ENCODE peak calls at places on chromosomes 1 and 21, in six cellular contexts. C, V, Y, Q, S and M are unnamed samples.

GRCh38 chr1:168498159-168498609 is 45.6 kb downstream of the XCL2 start:
- DNase-seq in C (peak), V (no peak), Y (no peak), Q (peak), S (no peak), M (no peak)

GRCh38 chr1:64470670-64471217 is 815 bp downstream of the CACHD1 start:
- DNase-seq in C (peak), V (no peak), Y (no peak), Q (peak), S (peak), M (no peak)

GRCh38 chr1:6554907-6555778 is at the start of gene TAS1R1:
- DNase-seq in C (no peak), V (no peak), Y (no peak), Q (no peak), S (no peak), M (no peak)

GRCh38 chr1:226640288-226640687 is 91.7 kb downstream of the STUM start:
- DNase-seq in C (no peak), V (no peak), Y (no peak), Q (no peak), S (no peak), M (no peak)

GRCh38 chr1:8506447-8506846 is 188.5 kb downstream of the SLC45A1 start:
- DNase-seq in C (no peak), V (no peak), Y (no peak), Q (no peak), S (no peak), M (no peak)

GRCh38 chr21:39845581-39846130 is 21.6 kb upstream of the PCP4 start:
- DNase-seq in C (no peak), V (no peak), Y (no peak), Q (peak), S (peak), M (no peak)

GRCh38 chr1:41898191-41898713 is 20.5 kb downstream of the HIVEP3 start:
- DNase-seq in C (no peak), V (no peak), Y (no peak), Q (no peak), S (no peak), M (peak)

GRCh38 chr1:185263780-185264179 is 53.3 kb downstream of the IVNS1ABP start:
- DNase-seq in C (no peak), V (no peak), Y (no peak), Q (no peak), S (no peak), M (no peak)

GRCh38 chr1:58782308-58783089 is 1.3 kb downstream of the JUN start:
- DNase-seq in C (peak), V (no peak), Y (peak), Q (peak), S (peak), M (peak)

GRCh38 chr1:203361843-203362524 is 11.1 kb upstream of the FMOD start:
- DNase-seq in C (no peak), V (no peak), Y (peak), Q (peak), S (no peak), M (peak)

GRCh38 chr1:90394247-90394646 is 322.9 kb downstream of the BARHL2 start:
- DNase-seq in C (no peak), V (no peak), Y (no peak), Q (peak), S (no peak), M (no peak)

DNA sequence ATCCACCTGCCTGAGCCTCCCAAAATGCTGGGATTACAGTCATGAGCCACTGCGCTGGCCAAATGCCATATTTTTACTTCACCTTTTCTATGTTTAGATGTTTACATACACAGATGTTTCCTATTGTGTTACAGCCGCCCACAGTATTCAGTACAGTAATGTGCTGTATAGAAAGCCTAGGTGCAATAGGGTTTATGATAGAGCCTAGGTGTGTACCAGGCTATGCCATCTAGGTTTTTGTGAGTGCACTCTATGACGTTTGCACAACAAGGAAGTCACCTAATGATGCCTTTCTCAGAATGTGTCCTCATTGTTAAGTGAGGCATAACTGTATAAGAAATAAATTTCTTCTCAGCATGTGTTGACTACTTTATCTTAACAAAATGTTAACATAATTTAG is 153.5 kb downstream of the CHRM3 start:
- DNase-seq in C (no peak), V (no peak), Y (no peak), Q (no peak), S (no peak), M (no peak)
- TF ChIP-seq EZH2phosphoT487 in C (no peak), V (no peak), Y (no peak), Q (no peak), S (no peak), M (no peak)

DNA sequence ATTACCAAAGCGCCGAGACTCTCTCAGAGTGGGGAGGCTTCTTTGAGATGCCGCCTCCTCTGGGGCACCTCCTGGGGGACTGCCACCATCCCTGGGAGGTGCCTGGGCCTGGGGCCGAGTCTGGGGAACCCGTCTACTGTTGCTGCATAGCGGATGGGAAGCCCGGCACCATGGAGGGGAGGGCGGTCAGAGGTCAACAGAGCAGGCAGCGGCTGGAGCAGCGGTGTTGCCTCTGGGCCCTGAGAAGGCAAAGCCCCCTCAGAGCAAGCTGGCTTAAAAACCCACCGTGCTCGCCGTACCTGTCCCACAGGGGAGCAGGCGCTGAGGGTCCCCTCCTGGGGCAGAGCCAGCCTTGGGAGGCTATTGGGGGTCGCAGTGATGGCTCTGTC is 62.0 kb downstream of the ARHGEF16 start:
- DNase-seq in C (no peak), V (no peak), Y (no peak), Q (no peak), S (no peak), M (no peak)
- H3K4me2 ChIP-seq in C (no peak), V (no peak), Y (no peak), Q (no peak), S (no peak), M (no peak)

DNA sequence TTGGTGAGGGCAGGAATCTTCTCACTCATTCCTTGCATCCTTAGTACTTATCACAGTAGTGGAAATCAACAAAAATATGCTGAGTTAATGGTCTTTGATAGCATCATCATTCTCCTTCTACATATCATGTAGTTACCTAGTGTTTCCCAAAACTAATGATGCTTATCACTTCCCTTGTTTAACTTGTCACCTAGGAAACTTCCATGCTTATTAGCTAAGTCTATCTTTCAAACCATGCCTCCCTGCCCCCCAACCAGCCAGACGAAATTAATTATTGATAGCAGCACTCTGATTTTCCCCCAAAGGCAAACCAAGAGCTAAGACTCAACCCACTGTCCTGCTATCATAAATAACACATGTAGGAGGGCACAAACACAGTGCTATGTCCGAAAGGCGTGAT is 25.7 kb upstream of the LPAR3 start:
- DNase-seq in C (no peak), V (no peak), Y (no peak), Q (no peak), S (no peak), M (no peak)
- TF ChIP-seq EZH2phosphoT487 in C (no peak), V (no peak), Y (no peak), Q (no peak), S (no peak), M (no peak)

GRCh38 chr1:234865171-234866006 is 255.4 kb upstream of the IRF2BP2 start:
- DNase-seq in C (no peak), V (no peak), Y (no peak), Q (no peak), S (no peak), M (no peak)
- H3K4me2 ChIP-seq in C (no peak), V (no peak), Y (no peak), Q (no peak), S (no peak), M (no peak)

GRCh38 chr1:221855156-221855555 is 113.3 kb upstream of the DUSP10 start:
- DNase-seq in C (no peak), V (no peak), Y (no peak), Q (no peak), S (no peak), M (no peak)
- TF ChIP-seq EZH2phosphoT487 in C (no peak), V (no peak), Y (no peak), Q (no peak), S (no peak), M (no peak)